ENCODE peak calls at places on chromosomes 16 and 17, in eight cellular contexts. S, O, W, T, V, F, P and Z are unnamed samples. For H3K9me2, the result is how much of the 10 kb centered on the place peaks cover.

GRCh38 chr17:17236295-17237025 is 508 bp downstream of the FLCN start:
- DNase-seq in W (no peak), S (no peak), V (peak), F (no peak), O (peak), P (peak), T (no peak), Z (peak)

GRCh38 chr17:74478369-74479100 is 12.1 kb downstream of the CD300A start:
- DNase-seq in W (no peak), O (no peak), F (peak), V (no peak), T (no peak), S (peak), P (no peak), Z (no peak)

GRCh38 chr17:79975498-79976134 is 60.1 kb downstream of the TBC1D16 start:
- DNase-seq in O (no peak), P (no peak), S (no peak), W (no peak), V (no peak), F (no peak), T (no peak), Z (no peak)

GRCh38 chr16:19926449-19927390 is 42.1 kb upstream of the GPRC5B start:
- DNase-seq in V (no peak), T (peak), W (no peak), O (no peak), P (peak), F (no peak), S (no peak), Z (peak)

GRCh38 chr17:27343294-27343693 is 49.4 kb downstream of the WSB1 start:
- DNase-seq in O (no peak), S (no peak), F (no peak), W (no peak), V (no peak), P (no peak), T (no peak), Z (no peak)

GRCh38 chr17:59287452-59287851 is 44.0 kb upstream of the YPEL2 start:
- DNase-seq in V (no peak), S (no peak), F (peak), T (peak), W (peak), P (no peak), O (no peak), Z (peak)

GRCh38 chr16:89691986-89692569 is 5.6 kb downstream of the CDK10 start:
- DNase-seq in T (no peak), P (no peak), F (no peak), S (peak), W (no peak), V (no peak), O (no peak), Z (no peak)

GRCh38 chr16:86925067-86925791 is 346.9 kb downstream of the FOXL1 start:
- DNase-seq in T (no peak), F (no peak), P (peak), S (no peak), V (no peak), O (no peak), W (no peak), Z (no peak)

GRCh38 chr17:66165537-66166123 is 26.3 kb downstream of the CEP112 start:
- DNase-seq in O (no peak), F (peak), P (peak), W (peak), S (peak), T (peak), V (peak), Z (peak)

GRCh38 chr17:35889818-35890773 is 9.9 kb upstream of the CCL5 start:
- DNase-seq in O (no peak), F (no peak), W (no peak), T (no peak), S (peak), V (peak), P (peak), Z (no peak)

GRCh38 chr16:5034167-5034523 is 410 bp upstream of the NAGPA start:
- DNase-seq in W (no peak), S (no peak), T (no peak), P (no peak), V (no peak), O (no peak), F (no peak), Z (no peak)

GRCh38 chr16:83802135-83802534 is 5.6 kb upstream of the HSBP1 start:
- DNase-seq in W (no peak), O (peak), T (no peak), S (no peak), P (peak), F (no peak), V (peak), Z (peak)

GRCh38 chr16:73031155-73031866 is 16.6 kb downstream of the ZFHX3 start:
- DNase-seq in S (no peak), P (no peak), F (no peak), V (no peak), T (no peak), O (no peak), W (no peak), Z (no peak)

GRCh38 chr16:19520861-19521331 is 1.0 kb downstream of the GDE1 start:
- DNase-seq in F (peak), O (peak), T (no peak), W (peak), P (peak), S (no peak), V (no peak), Z (peak)

GRCh38 chr17:34416116-34416515 is 53.1 kb upstream of the CCL1 start:
- DNase-seq in V (no peak), T (no peak), S (no peak), O (no peak), P (no peak), W (no peak), F (no peak), Z (no peak)

GRCh38 chr17:29608986-29609385 is 13.7 kb downstream of the CORO6 start:
- DNase-seq in S (no peak), W (no peak), F (no peak), V (no peak), P (no peak), O (no peak), T (no peak), Z (no peak)

GRCh38 chr17:38752930-38753506 is 477 bp downstream of the PSMB3 start:
- DNase-seq in F (no peak), W (no peak), V (no peak), S (no peak), T (no peak), P (peak), O (no peak), Z (no peak)

GRCh38 chr16:2062801-2063200 is 15.0 kb downstream of the TSC2 start:
- DNase-seq in T (no peak), W (no peak), P (no peak), V (no peak), S (no peak), F (no peak), O (no peak), Z (no peak)

GRCh38 chr16:2064368-2064945 is 16.7 kb downstream of the TSC2 start:
- DNase-seq in W (no peak), F (no peak), V (no peak), S (no peak), O (no peak), P (no peak), T (no peak), Z (no peak)

GRCh38 chr16:2066139-2066538 is 18.4 kb downstream of the TSC2 start:
- DNase-seq in F (no peak), T (no peak), S (no peak), W (no peak), V (no peak), P (no peak), O (no peak), Z (no peak)

GRCh38 chr16:2061526-2061925 is 13.7 kb downstream of the TSC2 start:
- DNase-seq in T (no peak), P (no peak), O (no peak), V (no peak), W (no peak), S (no peak), F (no peak), Z (no peak)

DNA sequence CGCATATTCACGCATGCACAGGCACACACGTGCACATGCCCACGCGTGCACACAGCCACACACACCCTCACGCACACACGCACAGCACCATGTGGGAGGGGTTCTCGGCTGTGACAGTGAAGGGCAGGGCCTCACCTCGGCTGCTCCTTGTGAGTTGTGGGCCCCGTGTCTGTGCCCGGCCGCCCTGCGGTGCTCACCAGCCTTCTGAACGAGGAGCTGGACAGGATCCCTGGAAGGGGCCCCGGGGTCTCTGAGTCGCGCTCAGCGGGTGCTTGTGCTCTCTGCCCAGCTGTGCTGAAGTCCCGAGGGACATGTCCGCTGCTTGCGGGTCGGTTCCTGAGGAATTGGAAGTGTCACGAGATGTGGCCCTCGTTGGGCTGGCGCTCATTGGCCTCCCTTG is 16.1 kb downstream of the TSC2 start:
- DNase-seq in P (no peak), O (no peak), T (no peak), V (no peak), W (no peak), S (no peak), F (no peak), Z (no peak)
- H3K9me2 ChIP-seq in P (under half), O (under half), T (under half), V (under half), W (under half), S (under half), F (under half), Z (under half)

DNA sequence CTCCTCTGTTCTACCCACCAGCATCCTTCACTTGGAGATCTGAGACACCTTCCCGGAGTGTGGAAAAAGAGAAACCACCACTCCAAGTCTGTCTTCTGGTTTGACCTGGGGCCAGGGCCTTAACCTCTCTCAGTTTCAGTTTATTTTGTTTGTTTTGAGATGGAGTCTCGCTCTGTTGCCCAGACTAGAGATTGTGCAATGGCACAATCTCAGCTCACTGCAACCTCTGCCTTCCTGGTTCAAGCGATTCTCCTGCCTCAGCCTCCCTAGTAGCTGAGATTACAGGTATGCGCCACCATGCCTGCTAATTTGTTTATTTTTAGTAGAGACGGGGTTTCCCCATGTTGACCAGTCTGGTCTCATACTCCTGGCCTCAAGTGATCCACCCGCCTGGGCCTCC is 271.1 kb upstream of the TNRC6C start:
- DNase-seq in V (no peak), W (no peak), S (no peak), T (no peak), F (no peak), O (no peak), P (no peak), Z (no peak)
- TF ChIP-seq CTCF in V (no peak), W (no peak), S (no peak), T (no peak), F (no peak), O (no peak), P (no peak), Z (no peak)

GRCh38 chr16:68298312-68298711 is 12.4 kb downstream of the SLC7A6OS start:
- DNase-seq in W (no peak), V (no peak), O (no peak), T (no peak), S (no peak), F (no peak), P (no peak), Z (no peak)

GRCh38 chr16:68297908-68298307 is 12.8 kb downstream of the SLC7A6OS start:
- DNase-seq in T (no peak), O (no peak), S (no peak), V (no peak), W (no peak), P (peak), F (no peak), Z (peak)

GRCh38 chr16:68296693-68297092 is 14.1 kb downstream of the SLC7A6OS start:
- DNase-seq in P (no peak), V (no peak), W (no peak), O (no peak), T (no peak), F (no peak), S (no peak), Z (no peak)

GRCh38 chr16:68298907-68299515 is 11.7 kb downstream of the SLC7A6OS start:
- DNase-seq in O (no peak), S (no peak), V (no peak), T (no peak), W (no peak), P (peak), F (no peak), Z (peak)

GRCh38 chr16:68296291-68296690 is 14.5 kb downstream of the SLC7A6OS start:
- DNase-seq in V (no peak), F (no peak), P (no peak), W (no peak), O (no peak), S (no peak), T (no peak), Z (no peak)
- H3K4me2 ChIP-seq in V (no peak), F (no peak), P (no peak), W (no peak), O (no peak), S (no peak), T (no peak), Z (no peak)

GRCh38 chr17:45120558-45120957 is 11.8 kb downstream of the PLCD3 start:
- DNase-seq in F (no peak), P (no peak), S (no peak), T (no peak), W (no peak), V (no peak), O (no peak), Z (no peak)
- H3K9me2 ChIP-seq in F (under half), P (under half), S (under half), T (under half), W (under half), V (under half), O (under half), Z (under half)

DNA sequence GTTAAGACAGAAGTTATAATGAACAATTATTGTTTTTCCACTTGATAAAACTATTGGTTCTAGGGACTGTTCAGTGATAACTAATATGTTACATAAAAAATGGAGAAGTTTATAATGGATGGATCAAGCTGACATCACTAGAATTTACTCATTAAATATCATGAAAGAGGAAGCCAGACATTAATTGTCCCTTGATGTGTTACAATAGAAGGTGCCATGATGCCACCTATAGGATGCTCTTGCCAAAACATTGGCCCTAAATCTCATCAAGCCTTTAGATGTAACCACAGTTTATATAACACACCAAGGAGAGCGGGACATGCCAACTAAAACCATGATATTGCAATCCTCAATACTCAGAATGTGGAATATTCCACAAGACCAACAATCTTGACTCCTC is 147.9 kb upstream of the MON1B start:
- DNase-seq in T (peak), S (peak), W (peak), V (peak), P (no peak), O (no peak), F (peak), Z (peak)
- TF ChIP-seq CTCF in T (peak), S (peak), W (peak), V (peak), P (peak), O (peak), F (peak), Z (peak)

GRCh38 chr17:64001091-64001579 is 3.0 kb downstream of the PRR29 start:
- DNase-seq in P (no peak), S (peak), V (no peak), O (no peak), W (no peak), F (no peak), T (no peak), Z (no peak)
- H3K4me2 ChIP-seq in P (no peak), S (no peak), V (no peak), O (no peak), W (no peak), F (no peak), T (no peak), Z (no peak)

DNA sequence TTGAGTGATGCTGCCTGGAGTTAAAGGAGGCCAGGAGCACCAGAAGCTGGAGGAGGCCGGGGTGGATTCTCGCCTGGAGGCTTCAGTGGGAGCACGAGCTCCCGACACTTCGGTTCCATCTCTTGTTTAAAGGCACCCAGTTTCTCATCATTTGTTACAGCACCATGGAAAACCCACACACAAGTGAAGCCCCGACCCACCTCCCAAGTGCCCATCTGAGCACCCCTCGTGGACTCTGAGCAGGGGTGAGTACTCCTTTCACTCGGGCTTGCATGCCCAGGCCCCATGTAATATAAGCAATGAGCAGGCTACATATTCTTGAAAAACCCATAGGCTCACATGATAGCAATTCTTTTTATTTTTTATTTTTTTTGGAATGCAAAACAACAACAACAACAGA is 196.9 kb upstream of the MAF start:
- DNase-seq in V (no peak), S (no peak), P (no peak), W (no peak), O (no peak), F (no peak), T (no peak), Z (no peak)
- H3K9me2 ChIP-seq in V (under half), S (under half), P (under half), W (under half), O (under half), F (under half), T (under half), Z (under half)